ENCODE peak calls at places on chromosomes 16 and 17, in six cellular contexts. F is IMR-90, C is left lung, B is HepG2, V is GM12864, Q is AG09309. Y is an unnamed sample.
A peak's percentile ranks its signal among the peaks of the same experiment; 100 is the strongest.

GRCh38 chr16:1258906-1259759 is 3.3 kb downstream of the TPSD1 start:
- DNase-seq in F (no peak), C (no peak), B (no peak), V (no peak), Q (no peak), Y (no peak)

GRCh38 chr17:37614391-37614790 is 5.2 kb upstream of the SYNRG start:
- DNase-seq in F (peak; percentile 93), C (no peak), B (no peak), V (no peak), Q (peak; percentile 39), Y (peak; percentile 55)

GRCh38 chr16:82070656-82071369 is 35.8 kb downstream of the HSD17B2 start:
- DNase-seq in F (peak; percentile 56), C (no peak), B (no peak), V (no peak), Q (peak; percentile 23), Y (peak; percentile 19)

GRCh38 chr16:29698484-29699323 is 19.7 kb downstream of the QPRT start:
- DNase-seq in F (no peak), C (no peak), B (no peak), V (no peak), Q (no peak), Y (no peak)

GRCh38 chr16:23026777-23027362 is 122.4 kb downstream of the USP31 start:
- DNase-seq in F (peak; percentile 25), C (no peak), B (peak; percentile 37), V (no peak), Q (no peak), Y (no peak)

GRCh38 chr17:27800522-27800921 is at the start of gene NOS2:
- DNase-seq in F (no peak), C (no peak), B (peak; percentile 26), V (no peak), Q (no peak), Y (no peak)

GRCh38 chr17:606501-607243 is 108.0 kb downstream of the VPS53 start:
- DNase-seq in F (peak; percentile 46), C (no peak), B (no peak), V (no peak), Q (no peak), Y (no peak)

GRCh38 chr16:84266451-84266850 is 26.6 kb upstream of the KCNG4 start:
- DNase-seq in F (peak; percentile 47), C (no peak), B (peak; percentile 90), V (peak; percentile 15), Q (no peak), Y (peak; percentile 14)

GRCh38 chr17:31052187-31052889 is 42.4 kb upstream of the NF1 start:
- DNase-seq in F (peak; percentile 96), C (peak; percentile 68), B (peak; percentile 35), V (no peak), Q (peak; percentile 90), Y (peak; percentile 84)

GRCh38 chr16:64397042-64397441 is 724.8 kb downstream of the CDH11 start:
- DNase-seq in F (peak; percentile 68), C (no peak), B (no peak), V (no peak), Q (no peak), Y (no peak)

GRCh38 chr17:79988163-79988971 is 47.3 kb downstream of the TBC1D16 start:
- DNase-seq in F (peak; percentile 89), C (no peak), B (peak; percentile 99), V (no peak), Q (peak; percentile 47), Y (peak; percentile 39)

GRCh38 chr16:2487517-2487842 is 12.6 kb downstream of the TBC1D24 start:
- DNase-seq in F (peak; percentile 11), C (no peak), B (no peak), V (no peak), Q (no peak), Y (no peak)

GRCh38 chr16:54282923-54283734 is 3.5 kb downstream of the IRX3 start:
- DNase-seq in F (no peak), C (no peak), B (no peak), V (no peak), Q (no peak), Y (no peak)

GRCh38 chr17:66540131-66540781 is 237.8 kb downstream of the PRKCA start:
- DNase-seq in F (peak; percentile 91), C (peak; percentile 44), B (peak; percentile 72), V (no peak), Q (no peak), Y (peak; percentile 89)

GRCh38 chr16:66856801-66857200 is 12.6 kb downstream of the CA7 start:
- DNase-seq in F (no peak), C (no peak), B (no peak), V (no peak), Q (no peak), Y (no peak)

GRCh38 chr16:65114527-65114926 is 7.3 kb downstream of the CDH11 start:
- DNase-seq in F (no peak), C (no peak), B (no peak), V (no peak), Q (no peak), Y (no peak)

DNA sequence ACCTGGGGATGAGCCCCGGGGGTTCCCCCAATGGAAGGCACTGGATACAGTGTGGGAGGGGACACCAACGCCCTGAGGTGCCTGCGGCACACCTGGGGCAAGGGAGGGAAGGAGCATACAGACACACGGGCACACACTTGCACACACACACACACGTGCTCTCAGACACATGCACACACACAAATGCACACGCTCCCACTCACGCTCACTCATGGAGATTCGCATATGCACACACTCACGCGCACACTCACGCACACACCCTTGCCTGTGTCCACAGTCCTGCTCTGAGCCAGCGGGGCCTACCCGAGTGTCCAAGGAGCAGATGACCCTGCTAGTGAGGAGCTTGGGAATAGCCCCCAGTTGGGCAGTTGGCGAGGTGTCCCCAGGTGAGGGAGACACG is 16.7 kb upstream of the PVALEF start:
- DNase-seq in F (no peak), C (no peak), B (no peak), V (no peak), Q (no peak), Y (no peak)
- H3K4me3 ChIP-seq in F (no peak overlapping the region), C (no peak overlapping the region), B (no peak overlapping the region), V (no peak overlapping the region), Q (no peak overlapping the region), Y (no peak overlapping the region)

GRCh38 chr16:24673155-24673554 is 56.3 kb upstream of the TNRC6A start:
- DNase-seq in F (no peak), C (no peak), B (peak; percentile 33), V (no peak), Q (no peak), Y (no peak)

GRCh38 chr16:24671455-24671954 is 57.9 kb upstream of the TNRC6A start:
- DNase-seq in F (no peak), C (no peak), B (no peak), V (no peak), Q (no peak), Y (no peak)

GRCh38 chr16:24667244-24667764 is 62.1 kb upstream of the TNRC6A start:
- DNase-seq in F (no peak), C (no peak), B (no peak), V (no peak), Q (no peak), Y (no peak)

GRCh38 chr16:24670623-24671454 is 58.6 kb upstream of the TNRC6A start:
- DNase-seq in F (peak; percentile 92), C (peak; percentile 43), B (no peak), V (no peak), Q (peak; percentile 20), Y (peak; percentile 82)

GRCh38 chr16:24668481-24669001 is 60.9 kb upstream of the TNRC6A start:
- DNase-seq in F (peak; percentile 65), C (no peak), B (no peak), V (no peak), Q (peak; percentile 34), Y (peak; percentile 65)
- H3K4me3 ChIP-seq in F (no peak overlapping the region), C (no peak overlapping the region), B (no peak overlapping the region), V (no peak overlapping the region), Q (no peak overlapping the region), Y (no peak overlapping the region)

DNA sequence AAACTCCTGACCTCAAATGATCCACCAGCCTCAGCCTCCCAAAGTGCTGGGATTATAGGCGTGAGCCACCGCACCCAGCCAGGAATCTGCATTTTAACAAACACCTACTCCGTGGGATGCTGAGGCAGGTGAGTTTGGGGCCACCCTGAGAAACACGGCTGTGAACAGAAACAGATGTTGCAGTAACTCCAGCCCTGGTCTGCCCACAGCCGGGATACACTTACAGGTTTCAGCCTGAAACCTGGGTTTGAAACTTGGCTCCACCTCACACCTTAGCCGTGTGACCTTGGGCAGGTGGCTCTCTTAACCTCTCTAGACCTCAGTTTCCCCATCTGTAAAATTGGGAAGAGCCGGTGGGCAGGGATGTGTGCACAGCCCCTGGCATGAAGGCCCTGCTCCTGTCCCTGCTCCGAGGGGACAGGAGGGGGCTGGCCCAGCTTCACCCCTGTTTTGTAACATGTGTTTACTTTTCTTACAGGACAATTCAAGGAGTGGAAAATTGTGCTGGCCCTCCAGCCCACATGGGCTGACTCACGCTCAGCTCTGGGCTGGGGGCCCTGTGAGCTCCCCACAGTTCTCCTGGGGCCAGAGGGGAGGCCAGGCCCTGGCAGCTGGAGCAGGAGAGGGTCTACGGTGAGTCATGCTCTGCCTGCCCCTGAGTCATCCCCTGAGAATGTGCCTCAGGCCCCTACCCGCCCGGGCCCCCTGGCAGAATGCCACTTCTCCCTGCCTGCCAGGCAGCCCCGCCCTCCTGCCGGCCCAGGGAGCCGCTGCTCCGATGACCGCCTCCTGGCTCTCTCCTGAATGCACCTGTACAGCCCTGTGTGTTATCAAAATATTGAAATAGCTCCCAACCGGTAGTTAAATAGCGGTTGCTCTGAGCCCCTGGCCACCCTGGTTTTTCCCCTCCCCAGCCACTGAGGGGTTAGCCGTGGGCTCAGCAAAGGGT is 7.7 kb upstream of the PPL start:
- DNase-seq in F (peak; percentile 97), C (peak; percentile 90), B (peak; percentile 98), V (no peak), Q (peak; percentile 86), Y (peak; percentile 98)
- H3K4me3 ChIP-seq in F (no peak overlapping the region), C (no peak overlapping the region), B (peak overlapping the region; percentile 63), V (no peak overlapping the region), Q (no peak overlapping the region), Y (no peak overlapping the region)

GRCh38 chr17:39867891-39868553 is at the start of gene ZPBP2:
- DNase-seq in F (no peak), C (no peak), B (no peak), V (no peak), Q (no peak), Y (no peak)
- H3K4me3 ChIP-seq in F (no peak within 1 kb of the TSS), C (no peak within 1 kb of the TSS), B (no peak within 1 kb of the TSS), V (peak within 1 kb of the TSS; percentile 30), Q (no peak within 1 kb of the TSS), Y (no peak within 1 kb of the TSS)

GRCh38 chr17:57861000-57861736 is 11.3 kb upstream of the MRPS23 start:
- DNase-seq in F (peak; percentile 60), C (peak; percentile 85), B (peak; percentile 94), V (no peak), Q (no peak), Y (no peak)

GRCh38 chr17:57862410-57862989 is 12.7 kb upstream of the MRPS23 start:
- DNase-seq in F (no peak), C (no peak), B (no peak), V (no peak), Q (no peak), Y (no peak)

GRCh38 chr17:57860414-57860999 is 10.7 kb upstream of the MRPS23 start:
- DNase-seq in F (no peak), C (no peak), B (no peak), V (no peak), Q (no peak), Y (no peak)

GRCh38 chr17:57862990-57863667 is 13.3 kb upstream of the MRPS23 start:
- DNase-seq in F (no peak), C (no peak), B (peak; percentile 94), V (no peak), Q (no peak), Y (no peak)

GRCh38 chr17:57861737-57862409 is 12.0 kb upstream of the MRPS23 start:
- DNase-seq in F (no peak), C (peak; percentile 78), B (peak; percentile 54), V (no peak), Q (no peak), Y (no peak)
- H3K4me3 ChIP-seq in F (peak overlapping the region; percentile 28), C (peak overlapping the region; percentile 52), B (peak overlapping the region; percentile 90), V (no peak overlapping the region), Q (peak overlapping the region; percentile 47), Y (peak overlapping the region; percentile 39)

Y was measured in skeletal muscle cell.